ENCODE peak calls at places on chromosomes 13 and 19, in eight cellular contexts. V is body of pancreas; C is osteocyte; R is cardiac muscle cell; P is activated B cell treated with CpG ODN at 0.5 μM for 24 hours; K is CD4-positive, alpha-beta T cell; Y is AG04450; Z is A549. F is an unnamed sample.

GRCh38 chr13:113905942-113906341 is 42.1 kb upstream of the GAS6 start:
- DNase-seq in P (no peak), V (no peak), C (peak; percentile 54), Y (no peak), Z (no peak), R (no peak), K (no peak), F (no peak)

GRCh38 chr13:47211106-47211505 is 314.3 kb upstream of the HTR2A start:
- DNase-seq in R (peak; percentile 27), V (no peak), C (no peak), Y (no peak), P (no peak), Z (no peak), K (no peak), F (no peak)

GRCh38 chr19:30360378-30361106 is 11.6 kb upstream of the ZNF536 start:
- DNase-seq in P (no peak), R (no peak), K (no peak), Y (no peak), Z (no peak), V (no peak), C (peak; percentile 62), F (no peak)

GRCh38 chr19:12938536-12939291 is at the start of gene CALR:
- DNase-seq in P (no peak), V (peak; percentile 47), K (no peak), Z (no peak), Y (no peak), C (no peak), R (peak; percentile 45), F (no peak)

GRCh38 chr19:45659096-45659729 is 8.8 kb upstream of the GIPR start:
- DNase-seq in R (no peak), P (no peak), V (no peak), C (no peak), K (no peak), Z (no peak), Y (no peak), F (no peak)

GRCh38 chr19:3760871-3761361 is 576 bp downstream of the APBA3 start:
- DNase-seq in C (no peak), K (no peak), P (no peak), Y (no peak), Z (no peak), R (peak; percentile 19), V (no peak), F (no peak)

GRCh38 chr13:99465454-99465853 is 35.8 kb upstream of the TM9SF2 start:
- DNase-seq in R (no peak), Z (no peak), Y (no peak), K (no peak), C (no peak), V (no peak), P (no peak), F (no peak)

GRCh38 chr19:6678690-6679109 is 8.7 kb upstream of the TNFSF14 start:
- DNase-seq in Z (no peak), Y (no peak), R (no peak), K (no peak), P (no peak), C (no peak), V (no peak), F (no peak)

GRCh38 chr19:47593860-47594259 is 15.1 kb upstream of the BICRA start:
- DNase-seq in R (no peak), C (no peak), K (no peak), P (no peak), Z (no peak), V (no peak), Y (no peak), F (no peak)
- TF ChIP-seq CTCF in R (no peak), C (no peak), K (no peak), P (no peak), Z (no peak), V (no peak), Y (no peak), F (no peak)

DNA sequence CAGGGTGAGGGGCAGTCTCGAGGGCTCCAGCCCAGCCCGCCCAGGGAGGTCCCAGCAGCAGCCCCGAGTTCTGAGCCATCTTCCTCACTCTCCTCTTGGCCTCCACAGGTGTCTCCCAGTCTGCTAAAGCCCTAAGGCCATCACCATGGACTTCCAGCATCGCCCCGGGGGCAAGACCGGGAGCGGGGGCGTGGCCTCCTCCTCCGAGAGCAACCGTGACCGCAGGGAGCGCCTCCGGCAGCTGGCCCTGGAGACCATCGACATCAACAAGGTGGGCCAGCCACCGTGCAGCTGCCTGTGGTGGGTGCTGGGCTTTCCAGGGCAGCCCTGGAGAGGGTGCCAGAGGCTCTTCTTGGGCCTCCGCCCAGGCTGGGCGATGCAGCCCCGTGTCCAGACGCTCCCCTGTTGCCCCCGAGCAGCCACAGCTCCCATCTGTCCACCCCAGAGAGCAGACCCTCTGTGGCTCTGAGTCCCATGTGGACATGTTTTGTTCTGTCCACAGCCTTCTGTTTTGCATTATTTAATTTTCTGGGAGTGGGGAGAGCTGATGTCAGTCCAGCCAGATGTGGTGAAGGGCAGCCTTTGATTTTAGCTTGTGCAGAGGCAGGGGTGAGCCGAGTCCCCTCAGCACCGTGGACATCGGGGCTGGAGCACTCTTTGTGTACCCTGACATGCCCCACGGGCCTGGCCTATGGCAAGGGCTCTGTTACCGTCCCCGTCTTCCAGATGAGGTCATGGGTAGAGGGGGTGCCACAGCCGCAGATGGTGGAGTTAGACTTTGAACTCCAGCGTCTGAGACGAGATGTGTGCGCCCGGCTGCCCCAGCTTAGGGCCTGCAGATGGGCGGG is 5.6 kb upstream of the AMH start:
- DNase-seq in Y (no peak), K (no peak), C (no peak), V (peak; percentile 31), Z (no peak), P (no peak), R (no peak), F (no peak)
- TF ChIP-seq CTCF in Y (no peak), K (no peak), C (no peak), V (no peak), Z (no peak), P (no peak), R (no peak), F (no peak)

GRCh38 chr13:51916962-51917361 is 55.2 kb downstream of the CCDC70 start:
- DNase-seq in R (no peak), Z (no peak), C (no peak), K (no peak), P (no peak), Y (no peak), V (no peak), F (no peak)

GRCh38 chr13:51920786-51921185 is 59.0 kb downstream of the CCDC70 start:
- DNase-seq in P (no peak), Y (no peak), Z (no peak), R (no peak), V (no peak), C (no peak), K (no peak), F (no peak)

GRCh38 chr13:51921790-51922740 is 60.3 kb downstream of the CCDC70 start:
- DNase-seq in C (no peak), R (no peak), Y (no peak), K (no peak), V (no peak), P (no peak), Z (no peak), F (no peak)

GRCh38 chr13:51920267-51920666 is 58.5 kb downstream of the CCDC70 start:
- DNase-seq in C (no peak), P (no peak), Y (no peak), Z (no peak), V (no peak), K (no peak), R (no peak), F (no peak)

DNA sequence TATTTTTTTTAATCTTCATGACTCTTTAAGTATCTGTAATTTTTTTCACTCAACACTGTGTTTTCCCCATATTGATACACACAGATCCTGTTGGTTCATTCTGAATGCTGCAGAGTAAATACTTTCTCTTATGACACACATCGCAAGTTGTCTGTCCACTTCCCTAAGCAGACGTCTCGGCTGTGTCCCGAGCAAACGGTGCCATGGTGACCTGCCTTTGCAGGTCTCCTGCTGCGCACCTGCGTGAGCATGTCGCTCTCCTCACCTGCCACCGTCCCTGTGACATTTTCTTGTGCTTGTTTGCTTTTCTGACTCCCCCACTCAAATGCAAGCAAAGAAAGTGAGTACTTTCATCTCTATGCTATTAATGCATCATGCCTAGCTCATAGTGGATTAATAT is 57.8 kb downstream of the CCDC70 start:
- DNase-seq in R (no peak), P (no peak), Y (no peak), K (no peak), C (no peak), Z (no peak), V (peak; percentile 9), F (no peak)
- TF ChIP-seq CTCF in R (no peak), P (no peak), Y (no peak), K (no peak), C (no peak), Z (no peak), V (no peak), F (no peak)

GRCh38 chr13:65966991-65967451 is 1263.1 kb downstream of the PCDH9 start:
- DNase-seq in K (no peak), P (no peak), C (no peak), Y (no peak), R (peak; percentile 59), V (no peak), Z (peak; percentile 10), F (no peak)
- TF ChIP-seq CTCF in K (no peak), P (no peak), C (peak; percentile 49), Y (peak; percentile 48), R (peak; percentile 46), V (no peak), Z (peak; percentile 22), F (no peak)

GRCh38 chr13:49098771-49099512 is 121.2 kb upstream of the MLNR start:
- DNase-seq in R (peak; percentile 41), P (no peak), Y (no peak), K (no peak), V (no peak), C (no peak), Z (no peak), F (no peak)
- TF ChIP-seq CTCF in R (peak; percentile 42), P (no peak), Y (no peak), K (no peak), V (no peak), C (peak; percentile 50), Z (peak; percentile 36), F (peak; percentile 53)